ENCODE peak calls at places on chromosomes 5 and 9, in eight cellular contexts. M, E, Y, L, O, D, T and X are unnamed samples.

GRCh38 chr5:171850354-171850947 is 64.8 kb downstream of the SMIM23 start:
- DNase-seq in L (no peak), M (peak; percentile 68), O (peak; percentile 26), D (peak; percentile 50), T (no peak), E (no peak), Y (no peak), X (no peak)

GRCh38 chr5:136192015-136192525 is 892 bp downstream of the SMIM32 start:
- DNase-seq in D (no peak), Y (no peak), T (no peak), E (no peak), L (no peak), M (no peak), O (no peak), X (peak; percentile 61)

GRCh38 chr5:123487298-123487697 is 24.7 kb upstream of the CSNK1G3 start:
- DNase-seq in Y (no peak), L (peak; percentile 47), O (no peak), E (no peak), M (peak; percentile 34), T (no peak), D (no peak), X (no peak)

GRCh38 chr5:101346906-101347305 is 443.8 kb upstream of the ST8SIA4 start:
- DNase-seq in Y (no peak), L (no peak), T (no peak), D (no peak), O (no peak), M (no peak), E (no peak), X (no peak)

GRCh38 chr9:20418485-20418884 is 203.8 kb downstream of the MLLT3 start:
- DNase-seq in D (no peak), E (no peak), Y (no peak), O (no peak), L (no peak), M (no peak), T (no peak), X (no peak)

GRCh38 chr9:126450537-126451205 is 124.0 kb downstream of the MVB12B start:
- DNase-seq in T (no peak), O (no peak), M (no peak), E (no peak), Y (no peak), D (no peak), L (no peak), X (no peak)

GRCh38 chr5:179798771-179799643 is 5.2 kb downstream of the LTC4S start:
- DNase-seq in T (no peak), M (no peak), L (no peak), E (no peak), Y (no peak), O (no peak), D (no peak), X (no peak)

GRCh38 chr5:170746081-170746951 is 37.2 kb upstream of the GABRP start:
- DNase-seq in Y (no peak), O (no peak), T (no peak), L (no peak), M (no peak), D (no peak), E (peak; percentile 56), X (no peak)

GRCh38 chr9:96020822-96021615 is 145.5 kb downstream of the ERCC6L2 start:
- DNase-seq in M (peak; percentile 41), O (no peak), Y (no peak), D (no peak), E (no peak), L (no peak), T (no peak), X (peak; percentile 76)

GRCh38 chr9:12722131-12722530 is 28.9 kb downstream of the TYRP1 start:
- DNase-seq in D (no peak), M (no peak), E (no peak), Y (no peak), T (no peak), L (no peak), O (no peak), X (no peak)

GRCh38 chr5:105172918-105173317 is 1610.3 kb upstream of the NUDT12 start:
- DNase-seq in Y (no peak), D (no peak), M (no peak), T (no peak), L (no peak), O (no peak), E (no peak), X (no peak)

DNA sequence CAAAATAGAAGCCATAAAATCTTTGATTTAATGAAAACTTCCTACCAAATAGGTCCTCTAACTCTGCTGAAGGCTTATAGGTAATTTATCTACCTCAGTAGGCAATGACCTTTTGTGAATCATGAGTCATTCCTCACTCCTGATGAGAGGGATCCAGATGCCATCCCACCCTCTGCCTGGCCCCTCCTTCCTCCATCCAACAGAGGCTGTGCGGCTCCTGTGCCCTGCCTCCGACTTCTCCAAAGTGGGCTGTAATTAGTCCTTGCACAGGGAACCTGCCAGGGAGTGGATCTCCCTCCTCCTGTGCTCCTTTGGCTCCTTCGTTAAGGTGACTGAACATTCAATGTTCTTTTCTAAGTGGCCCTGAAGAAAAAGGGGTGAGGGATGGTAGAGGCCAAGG is 213.9 kb upstream of the TBCA start:
- DNase-seq in D (no peak), E (no peak), L (no peak), Y (no peak), O (no peak), M (no peak), T (no peak), X (no peak)
- TF ChIP-seq CTCF in D (no peak), E (no peak), L (no peak), Y (no peak), O (no peak), M (no peak), T (no peak), X (no peak)

DNA sequence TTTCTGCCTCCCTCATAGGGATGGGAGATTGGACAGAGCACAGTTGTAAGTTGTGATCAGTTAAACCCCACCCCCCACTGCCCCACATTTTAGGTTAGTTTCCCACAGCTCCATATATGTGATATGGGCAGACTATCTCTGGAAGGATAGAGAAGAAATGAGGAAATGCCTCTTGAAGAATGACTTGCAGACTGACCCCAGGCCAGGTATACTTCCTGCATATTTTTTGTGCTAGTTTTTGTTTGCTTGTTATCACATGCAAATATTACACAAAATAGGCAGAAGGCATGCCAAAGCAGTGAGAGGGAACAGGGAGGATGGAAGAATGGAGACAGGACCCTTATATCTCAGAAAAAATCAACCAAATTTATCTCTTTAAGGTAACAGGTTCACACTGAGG is 10.1 kb upstream of the GLRX start:
- DNase-seq in L (no peak), E (no peak), D (no peak), T (no peak), Y (no peak), M (no peak), O (no peak), X (no peak)
- H3K36me3 ChIP-seq in L (no peaks in the 10 kb centered on the region), E (no peaks in the 10 kb centered on the region), D (no peaks in the 10 kb centered on the region), T (no peaks in the 10 kb centered on the region), Y (no peaks in the 10 kb centered on the region), M (no peaks in the 10 kb centered on the region), O (no peaks in the 10 kb centered on the region), X (no peaks in the 10 kb centered on the region)

GRCh38 chr5:94888674-94889073 is 270.2 kb downstream of the SLF1 start:
- DNase-seq in D (no peak), O (no peak), M (no peak), Y (no peak), E (no peak), L (no peak), T (no peak), X (no peak)

GRCh38 chr5:94885931-94886330 is 267.5 kb downstream of the SLF1 start:
- DNase-seq in Y (no peak), M (no peak), L (no peak), O (no peak), T (no peak), D (no peak), E (no peak), X (no peak)

GRCh38 chr5:94890907-94891306 is 272.4 kb downstream of the SLF1 start:
- DNase-seq in T (no peak), E (no peak), D (no peak), L (no peak), O (no peak), M (no peak), Y (no peak), X (no peak)

GRCh38 chr5:94893404-94894145 is 275.1 kb downstream of the SLF1 start:
- DNase-seq in Y (no peak), T (no peak), D (no peak), L (peak; percentile 4), E (no peak), M (peak; percentile 26), O (no peak), X (no peak)

GRCh38 chr5:94891565-94892362 is 273.3 kb downstream of the SLF1 start:
- DNase-seq in M (no peak), L (no peak), T (no peak), Y (no peak), O (no peak), E (no peak), D (no peak), X (no peak)
- H3K4me3 ChIP-seq in M (no peak overlapping the region), L (no peak overlapping the region), T (no peak overlapping the region), Y (no peak overlapping the region), O (no peak overlapping the region), E (no peak overlapping the region), D (no peak overlapping the region), X (no peak overlapping the region)

DNA sequence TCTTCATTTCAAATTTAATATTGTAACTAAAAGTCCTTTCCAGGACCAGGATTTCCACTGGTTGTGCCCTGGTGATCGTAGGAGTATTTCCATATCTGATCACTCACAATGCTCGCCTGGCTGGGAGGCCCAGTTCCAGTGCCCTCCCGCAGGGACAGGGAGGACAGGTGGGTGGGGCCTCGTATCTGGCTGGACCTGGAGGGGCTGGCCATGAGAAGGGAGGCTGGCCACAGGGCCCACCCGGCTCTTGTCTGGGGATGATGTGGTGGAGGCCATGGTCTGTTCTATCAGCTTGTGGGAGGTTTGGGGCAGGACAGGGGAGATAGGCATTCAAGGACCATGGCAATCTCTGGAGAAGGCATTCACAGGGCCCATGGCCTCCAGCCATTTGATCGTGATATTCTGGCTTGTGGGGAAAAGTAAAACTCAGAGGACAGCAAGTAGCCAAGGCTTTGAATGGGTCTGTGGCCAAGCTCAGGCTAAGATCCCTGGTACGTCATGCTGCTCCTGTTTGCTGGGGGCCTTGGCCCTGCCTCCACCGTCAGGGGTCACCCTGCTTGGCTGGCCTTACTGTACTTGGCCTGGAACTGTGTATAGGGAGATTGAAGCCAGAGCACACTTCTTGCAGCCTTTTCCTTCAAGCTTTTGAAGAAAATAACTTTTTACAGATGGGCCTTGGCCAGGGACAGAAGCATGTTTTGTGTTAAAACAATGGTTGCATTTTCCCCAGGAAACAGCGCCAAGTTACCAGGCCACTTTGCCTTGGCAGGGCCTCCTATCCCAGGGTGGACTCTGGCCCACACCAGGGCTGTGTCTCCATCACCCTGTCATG is 286.6 kb downstream of the GADD45G start:
- DNase-seq in D (peak; percentile 65), Y (no peak), O (peak; percentile 60), L (no peak), T (no peak), E (no peak), M (no peak), X (no peak)
- TF ChIP-seq CTCF in D (no peak), Y (no peak), O (no peak), L (no peak), T (no peak), E (no peak), M (no peak), X (no peak)

DNA sequence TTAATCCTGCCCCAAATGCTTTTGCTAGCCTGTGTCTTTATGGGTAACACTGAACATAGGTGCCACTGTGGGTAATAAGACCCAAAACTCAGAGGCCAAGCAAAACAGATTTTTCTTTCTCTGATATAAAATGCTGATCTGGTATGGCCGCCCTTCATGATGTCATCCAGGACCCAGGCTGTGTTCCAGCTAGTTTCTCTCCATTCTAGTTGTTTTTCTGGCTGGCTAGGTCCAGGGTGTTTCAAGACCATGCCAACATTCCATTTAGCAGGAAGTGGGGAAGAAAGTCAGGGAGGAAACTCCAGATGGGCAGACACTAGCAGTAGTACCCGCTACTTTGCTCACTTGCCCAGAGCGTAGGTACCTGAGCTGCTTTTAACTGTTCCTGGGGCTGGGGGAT is 183.9 kb upstream of the OTULINL start:
- DNase-seq in L (peak; percentile 82), T (peak; percentile 62), D (no peak), O (peak; percentile 38), Y (no peak), E (no peak), M (no peak), X (no peak)
- H3K36me3 ChIP-seq in L (peaks cover 58% of the 10 kb centered on the region), T (peaks cover 34% of the 10 kb centered on the region), D (peaks cover 33% of the 10 kb centered on the region), O (no peaks in the 10 kb centered on the region), Y (peaks cover 81% of the 10 kb centered on the region), E (peaks cover 24% of the 10 kb centered on the region), M (peaks cover 7% of the 10 kb centered on the region), X (peaks cover 72% of the 10 kb centered on the region)